ENCODE peak calls at places on chromosome 1, in ten cellular contexts. R is EL; F is NCI-H1092; S is activated T-cell treated with anti-CD3 and anti-CD28 coated beads, Interleukin-2, amount 50 U/mL, for 48 hours; K is stimulated activated CD4-positive, alpha-beta T cell treated with anti-CD3 and anti-CD28 coated beads, TNF-alpha, amount 100 ng/mL, for 4 hours; A is psoas muscle; Q is T-helper 17 cell; U is NCI-H1417; P is iris pigment epithelial cell; L is activated CD4-positive, alpha-beta T cell treated with anti-CD3 and anti-CD28 coated beads, Interleukin-2, amount 10 ng/mL, durations not matched to agents 24 days and 14 days. V is an unnamed sample.

GRCh38 chr1:162019006-162019405 is 4.7 kb downstream of the OLFML2B start:
- DNase-seq in K (no peak), P (peak), U (no peak), Q (no peak), F (peak), L (no peak), A (no peak), S (no peak), R (peak), V (peak)

GRCh38 chr1:220879090-220879508 is at the start of gene HLX:
- DNase-seq in A (peak), K (no peak), L (peak), R (peak), U (peak), S (peak), Q (no peak), F (no peak), P (peak), V (no peak)

GRCh38 chr1:54894271-54894670 is 7.3 kb upstream of the DHCR24 start:
- DNase-seq in A (no peak), U (no peak), L (no peak), K (no peak), Q (no peak), P (no peak), R (no peak), F (no peak), S (no peak), V (no peak)

GRCh38 chr1:88350648-88351047 is 333.4 kb upstream of the PKN2 start:
- DNase-seq in P (no peak), F (no peak), R (no peak), L (no peak), U (no peak), S (no peak), A (no peak), Q (no peak), K (no peak), V (no peak)

GRCh38 chr1:207565546-207566468 is 69.8 kb downstream of the CR1 start:
- DNase-seq in R (peak), P (peak), A (no peak), K (no peak), S (peak), Q (no peak), F (no peak), L (peak), U (peak), V (no peak)

GRCh38 chr1:169949139-169949538 is 55.4 kb upstream of the SCYL3 start:
- DNase-seq in K (no peak), A (no peak), S (no peak), F (no peak), L (no peak), Q (no peak), P (peak), R (peak), U (no peak), V (no peak)

GRCh38 chr1:110412576-110412975 is 5.1 kb upstream of the LAMTOR5 start:
- DNase-seq in P (peak), F (peak), A (peak), Q (peak), K (peak), L (peak), R (peak), S (peak), U (peak), V (no peak)

GRCh38 chr1:34885405-34886247 is 26.1 kb upstream of the SMIM12 start:
- DNase-seq in A (peak), L (peak), P (peak), F (no peak), Q (peak), U (no peak), K (peak), S (peak), R (peak), V (no peak)

GRCh38 chr1:219189021-219189824 is 15.5 kb downstream of the LYPLAL1 start:
- DNase-seq in K (no peak), A (no peak), Q (no peak), S (no peak), L (no peak), F (no peak), P (peak), R (peak), U (no peak), V (no peak)